ENCODE peak calls at places on chromosomes 5 and 9, in eight cellular contexts. E, U, B, J, X, N, A and Y are unnamed samples.

GRCh38 chr5:42993516-42994284 is 46.4 kb downstream of the ANXA2R start:
- DNase-seq in U (peak), A (peak), B (peak), J (peak), X (peak), E (peak), N (peak), Y (peak)

GRCh38 chr5:10441083-10441991 is at the start of gene ROPN1L:
- DNase-seq in A (peak), X (peak), N (peak), E (peak), J (peak), U (peak), B (peak), Y (peak)

GRCh38 chr5:150540615-150541396 is 32.9 kb downstream of the NDST1 start:
- DNase-seq in A (no peak), N (no peak), U (no peak), B (no peak), J (no peak), X (peak), E (no peak), Y (no peak)

GRCh38 chr9:92325991-92326500 is 293 bp downstream of the CENPP start:
- DNase-seq in N (no peak), E (peak), A (no peak), J (no peak), U (no peak), X (no peak), B (no peak), Y (no peak)

GRCh38 chr5:37886207-37886905 is 46.5 kb upstream of the GDNF start:
- DNase-seq in J (no peak), N (no peak), A (no peak), X (no peak), B (no peak), U (no peak), E (no peak), Y (no peak)

GRCh38 chr5:169758886-169759285 is 121.8 kb downstream of the DOCK2 start:
- DNase-seq in B (no peak), N (no peak), A (no peak), X (no peak), J (no peak), E (no peak), U (no peak), Y (no peak)

GRCh38 chr5:134435525-134435924 is 23.8 kb upstream of the CDKN2AIPNL start:
- DNase-seq in N (no peak), J (no peak), U (no peak), E (no peak), B (peak), A (no peak), X (no peak), Y (no peak)

GRCh38 chr5:166370928-166371690 is 1920.3 kb upstream of the WWC1 start:
- DNase-seq in J (no peak), B (no peak), A (no peak), U (no peak), E (peak), N (no peak), X (no peak), Y (no peak)

GRCh38 chr9:136881691-136882108 is 4.6 kb upstream of the TRAF2 start:
- DNase-seq in J (peak), N (no peak), E (peak), U (no peak), X (no peak), A (no peak), B (peak), Y (peak)

GRCh38 chr9:19875291-19875910 is 86.6 kb upstream of the SLC24A2 start:
- DNase-seq in E (no peak), J (no peak), A (no peak), X (no peak), U (no peak), N (no peak), B (no peak), Y (no peak)

GRCh38 chr5:178196986-178197385 is 7.3 kb upstream of the HNRNPAB start:
- DNase-seq in E (no peak), J (no peak), A (no peak), X (no peak), U (no peak), B (no peak), N (no peak), Y (no peak)

GRCh38 chr9:95937131-95937530 is 61.6 kb downstream of the ERCC6L2 start:
- DNase-seq in N (no peak), J (no peak), A (no peak), E (no peak), X (no peak), B (no peak), U (no peak), Y (no peak)

GRCh38 chr5:115494570-115495289 is 49.8 kb downstream of the FEM1C start:
- DNase-seq in X (no peak), B (no peak), A (no peak), E (no peak), J (no peak), U (no peak), N (no peak), Y (no peak)

GRCh38 chr5:65050140-65050539 is 281.4 kb downstream of the CWC27 start:
- DNase-seq in E (no peak), J (no peak), X (no peak), B (no peak), U (no peak), A (no peak), N (no peak), Y (no peak)

GRCh38 chr9:70924380-70924779 is 197.0 kb downstream of the TRPM3 start:
- DNase-seq in X (no peak), U (no peak), J (no peak), A (no peak), E (no peak), B (no peak), N (peak), Y (no peak)

GRCh38 chr5:83564069-83564749 is 92.7 kb downstream of the VCAN start:
- DNase-seq in A (no peak), U (no peak), B (no peak), J (no peak), N (peak), X (no peak), E (peak), Y (peak)

GRCh38 chr9:87227456-87227855 is 270.2 kb upstream of the DAPK1 start:
- DNase-seq in U (no peak), J (no peak), A (no peak), E (no peak), X (no peak), N (no peak), B (no peak), Y (no peak)

GRCh38 chr9:134607971-134608370 is 33.6 kb upstream of the COL5A1 start:
- DNase-seq in N (no peak), A (no peak), J (no peak), X (no peak), U (no peak), E (no peak), B (no peak), Y (no peak)

GRCh38 chr5:2029206-2029605 is 146.5 kb upstream of the IRX4 start:
- DNase-seq in X (no peak), N (no peak), U (no peak), B (no peak), A (no peak), E (no peak), J (no peak), Y (no peak)

GRCh38 chr9:89593776-89594427 is 10.9 kb upstream of the GADD45G start:
- DNase-seq in U (peak), B (peak), E (peak), N (peak), X (peak), A (peak), J (peak), Y (peak)

GRCh38 chr9:72577212-72577753 is 55.9 kb downstream of the TMC1 start:
- DNase-seq in E (no peak), B (no peak), U (no peak), A (no peak), X (peak), J (no peak), N (no peak), Y (no peak)

GRCh38 chr9:108186996-108187395 is 668.8 kb downstream of the ACTL7B start:
- DNase-seq in A (no peak), E (no peak), J (no peak), U (no peak), X (peak), N (no peak), B (no peak), Y (no peak)

GRCh38 chr9:89368978-89369377 is 50.7 kb downstream of the SECISBP2 start:
- DNase-seq in N (no peak), B (no peak), U (no peak), J (no peak), A (no peak), X (no peak), E (no peak), Y (no peak)